ENCODE peak calls at places on chromosomes 3 and 15, in seven cellular contexts. N, C, L, J, B, O and S are unnamed samples.
A peak's percentile ranks its signal among the peaks of the same experiment; 100 is the strongest.

GRCh38 chr15:69417581-69417980 is 3.4 kb downstream of the KIF23 start:
- DNase-seq in N (no peak), C (no peak), L (no peak), J (no peak), B (no peak), O (no peak), S (no peak)

GRCh38 chr3:32203854-32204253 is 34.6 kb upstream of the CMTM8 start:
- DNase-seq in N (no peak), C (peak; percentile 32), L (no peak), J (no peak), B (no peak), O (no peak), S (peak; percentile 57)

GRCh38 chr3:9416139-9416780 is 18.8 kb downstream of the SETD5 start:
- DNase-seq in N (no peak), C (peak; percentile 51), L (no peak), J (no peak), B (no peak), O (no peak), S (no peak)

GRCh38 chr3:44019736-44020135 is 221.9 kb upstream of the TOPAZ1 start:
- DNase-seq in N (peak; percentile 62), C (no peak), L (peak; percentile 53), J (peak; percentile 80), B (no peak), O (no peak), S (no peak)

GRCh38 chr3:16303037-16303436 is 38.0 kb downstream of the OXNAD1 start:
- DNase-seq in N (no peak), C (no peak), L (no peak), J (no peak), B (no peak), O (no peak), S (no peak)

GRCh38 chr3:196537319-196537984 is 22.3 kb upstream of the SMCO1 start:
- DNase-seq in N (peak; percentile 56), C (peak; percentile 37), L (peak; percentile 76), J (peak; percentile 60), B (peak; percentile 50), O (no peak), S (peak; percentile 64)

GRCh38 chr3:169966951-169967915 is 626 bp downstream of the SEC62 start:
- DNase-seq in N (peak; percentile 80), C (peak; percentile 53), L (no peak), J (peak; percentile 82), B (peak; percentile 43), O (peak; percentile 89), S (peak; percentile 30)

GRCh38 chr3:54432975-54433374 is 310.6 kb downstream of the CACNA2D3 start:
- DNase-seq in N (no peak), C (no peak), L (no peak), J (no peak), B (no peak), O (no peak), S (no peak)

GRCh38 chr15:29670945-29671307 is 151.3 kb downstream of the TJP1 start:
- DNase-seq in N (no peak), C (peak; percentile 91), L (no peak), J (no peak), B (no peak), O (peak; percentile 93), S (peak; percentile 99)

GRCh38 chr3:169195672-169196071 is 467.8 kb downstream of the MECOM start:
- DNase-seq in N (no peak), C (no peak), L (no peak), J (no peak), B (no peak), O (no peak), S (no peak)

GRCh38 chr15:98786706-98787105 is 138.4 kb downstream of the IGF1R start:
- DNase-seq in N (no peak), C (no peak), L (no peak), J (no peak), B (no peak), O (no peak), S (no peak)

GRCh38 chr15:26892119-26892518 is 25.3 kb downstream of the GABRA5 start:
- DNase-seq in N (peak; percentile 51), C (no peak), L (peak; percentile 38), J (no peak), B (no peak), O (no peak), S (no peak)

GRCh38 chr15:25181290-25182097 is 226.7 kb downstream of the SNRPN start:
- DNase-seq in N (no peak), C (no peak), L (peak; percentile 9), J (no peak), B (no peak), O (peak; percentile 46), S (no peak)

GRCh38 chr3:52477076-52477895 is 17.9 kb upstream of the STAB1 start:
- DNase-seq in N (no peak), C (no peak), L (no peak), J (no peak), B (no peak), O (peak; percentile 63), S (no peak)

GRCh38 chr3:112770026-112770626 is 76.5 kb downstream of the CD200R1L start:
- DNase-seq in N (no peak), C (peak; percentile 85), L (peak; percentile 57), J (no peak), B (peak; percentile 30), O (no peak), S (peak; percentile 69)

GRCh38 chr3:122767690-122768372 is 25.8 kb downstream of the HSPBAP1 start:
- DNase-seq in N (no peak), C (no peak), L (no peak), J (no peak), B (no peak), O (no peak), S (no peak)

GRCh38 chr3:41117398-41117870 is 81.9 kb upstream of the CTNNB1 start:
- DNase-seq in N (no peak), C (peak; percentile 98), L (peak; percentile 47), J (peak; percentile 15), B (peak; percentile 45), O (peak; percentile 96), S (peak; percentile 96)
- H3K9ac ChIP-seq in N (no peak overlapping the region), C (peak overlapping the region; percentile 29), L (no peak overlapping the region), J (no peak overlapping the region), B (no peak overlapping the region), O (no peak overlapping the region), S (peak overlapping the region; percentile 34)

GRCh38 chr3:36923981-36924747 is 20.7 kb downstream of the TRANK1 start:
- DNase-seq in N (no peak), C (no peak), L (no peak), J (peak; percentile 25), B (no peak), O (no peak), S (no peak)

GRCh38 chr3:36923523-36923943 is 21.3 kb downstream of the TRANK1 start:
- DNase-seq in N (no peak), C (no peak), L (peak; percentile 72), J (no peak), B (no peak), O (no peak), S (no peak)

GRCh38 chr3:36926292-36926897 is 18.5 kb downstream of the TRANK1 start:
- DNase-seq in N (no peak), C (no peak), L (peak; percentile 5), J (no peak), B (no peak), O (no peak), S (no peak)

GRCh38 chr3:36928220-36928619 is 16.6 kb downstream of the TRANK1 start:
- DNase-seq in N (no peak), C (no peak), L (no peak), J (no peak), B (no peak), O (no peak), S (no peak)

GRCh38 chr3:36924748-36925521 is 19.9 kb downstream of the TRANK1 start:
- DNase-seq in N (no peak), C (no peak), L (peak; percentile 55), J (no peak), B (no peak), O (no peak), S (no peak)
- H3K9ac ChIP-seq in N (no peak overlapping the region), C (no peak overlapping the region), L (no peak overlapping the region), J (no peak overlapping the region), B (no peak overlapping the region), O (no peak overlapping the region), S (no peak overlapping the region)

GRCh38 chr15:71278989-71279756 is 163.9 kb downstream of the THSD4 start:
- DNase-seq in N (no peak), C (peak; percentile 97), L (no peak), J (no peak), B (no peak), O (no peak), S (peak; percentile 95)
- H3K9ac ChIP-seq in N (peak overlapping the region; percentile 31), C (peak overlapping the region; percentile 63), L (no peak overlapping the region), J (no peak overlapping the region), B (no peak overlapping the region), O (no peak overlapping the region), S (peak overlapping the region; percentile 70)

DNA sequence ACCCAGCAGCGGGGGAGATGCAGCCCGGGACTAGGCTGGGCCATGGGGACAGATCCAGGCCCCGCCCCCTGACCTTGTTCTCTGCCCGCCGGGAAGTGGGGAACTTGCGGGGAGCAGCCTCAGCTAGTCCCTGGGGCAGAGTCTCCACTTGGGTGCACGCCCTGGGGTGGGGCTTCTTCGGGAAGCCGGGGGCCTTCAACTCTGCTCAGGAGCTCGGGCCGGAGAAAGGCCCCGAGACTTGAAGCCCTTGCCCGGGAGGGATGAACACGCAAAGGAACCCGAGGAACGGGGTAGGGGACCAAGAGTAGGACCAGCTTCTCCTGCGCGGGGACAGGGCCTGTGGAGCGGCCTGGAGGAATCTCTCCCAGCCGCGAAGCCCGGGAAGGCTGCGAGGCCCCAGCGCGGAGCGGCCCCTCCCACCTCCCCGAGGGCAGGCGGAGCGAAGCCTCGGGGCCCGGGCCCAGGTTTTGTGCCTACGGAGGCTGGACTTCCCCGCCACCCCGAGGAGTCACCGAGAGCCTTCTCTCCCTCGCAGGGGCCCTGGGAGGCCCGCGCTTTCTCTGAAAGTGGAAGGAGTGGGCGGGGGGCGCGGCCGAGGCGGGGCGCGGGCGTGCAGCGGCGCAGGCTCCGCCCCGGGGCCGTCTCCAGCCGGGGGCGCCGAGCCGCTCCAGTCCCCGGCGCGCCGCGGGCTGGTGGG is at the start of gene ITPKA:
- DNase-seq in N (peak; percentile 93), C (peak; percentile 69), L (peak; percentile 91), J (peak; percentile 80), B (peak; percentile 87), O (peak; percentile 87), S (peak; percentile 70)
- H3K9ac ChIP-seq in N (peak within 1 kb of the TSS; percentile 75), C (peak within 1 kb of the TSS; percentile 12), L (no peak within 1 kb of the TSS), J (no peak within 1 kb of the TSS), B (peak within 1 kb of the TSS; percentile 78), O (peak within 1 kb of the TSS; percentile 61), S (peak within 1 kb of the TSS; percentile 63)

DNA sequence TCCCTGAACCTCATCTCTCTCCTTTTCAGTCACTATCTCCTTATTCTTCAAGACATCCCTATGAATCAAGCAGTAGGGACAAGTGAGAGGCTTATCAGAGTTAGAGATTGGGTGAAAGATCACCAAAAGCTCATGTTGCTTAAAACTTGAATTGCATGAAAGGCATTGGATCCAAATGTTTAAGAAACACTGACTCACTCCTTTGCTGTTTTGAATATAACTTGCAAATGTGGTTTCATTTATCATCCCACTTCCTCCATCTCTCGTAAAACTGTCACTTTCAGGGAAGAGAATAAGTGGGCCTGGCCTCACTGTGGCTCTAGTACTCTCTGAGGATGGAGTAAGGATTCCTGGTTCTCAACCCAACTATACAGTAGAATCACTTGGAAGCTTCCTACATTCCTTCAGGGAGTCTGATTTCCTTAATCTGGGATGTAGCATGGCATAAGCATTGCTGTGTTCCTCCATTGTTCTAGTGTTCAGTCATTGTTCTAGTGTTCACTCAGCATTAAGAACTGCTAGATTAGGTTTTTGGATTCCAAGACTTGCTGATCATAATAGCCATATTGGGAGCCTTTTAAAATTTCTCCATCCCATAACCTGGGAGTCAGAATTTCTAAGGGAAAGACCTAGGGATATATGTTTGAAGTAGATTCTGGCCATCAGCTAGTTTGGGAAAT is 171.8 kb downstream of the TMEM108 start:
- DNase-seq in N (no peak), C (no peak), L (no peak), J (peak; percentile 4), B (no peak), O (no peak), S (peak; percentile 2)
- H3K9ac ChIP-seq in N (no peak overlapping the region), C (no peak overlapping the region), L (no peak overlapping the region), J (no peak overlapping the region), B (no peak overlapping the region), O (no peak overlapping the region), S (no peak overlapping the region)